ENCODE peak calls at places on chromosomes 5 and 9, in five cellular contexts. V, L, K, M and Y are unnamed samples.

GRCh38 chr9:94931036-94931633 is 204.6 kb downstream of the AOPEP start:
- DNase-seq in V (no peak), L (peak), K (no peak), M (no peak), Y (no peak)

GRCh38 chr9:81601639-81602623 is 87.4 kb downstream of the TLE1 start:
- DNase-seq in V (no peak), L (peak), K (peak), M (peak), Y (no peak)

GRCh38 chr5:169956756-169957155 is 23.5 kb downstream of the INSYN2B start:
- DNase-seq in V (no peak), L (peak), K (peak), M (peak), Y (peak)

GRCh38 chr5:111411321-111411720 is 101.0 kb downstream of the STARD4 start:
- DNase-seq in V (no peak), L (peak), K (peak), M (no peak), Y (no peak)

GRCh38 chr5:14561741-14562140 is 19.9 kb upstream of the OTULINL start:
- DNase-seq in V (no peak), L (no peak), K (no peak), M (no peak), Y (no peak)

GRCh38 chr5:96868603-96869371 is 7.5 kb upstream of the ERAP2 start:
- DNase-seq in V (peak), L (peak), K (peak), M (peak), Y (peak)

GRCh38 chr9:34377402-34377741 is 674 bp upstream of the MYORG start:
- DNase-seq in V (no peak), L (peak), K (no peak), M (no peak), Y (no peak)

GRCh38 chr9:110875275-110875674 is 163.0 kb downstream of the LPAR1 start:
- DNase-seq in V (no peak), L (no peak), K (no peak), M (no peak), Y (no peak)

GRCh38 chr5:83408719-83409118 is 62.8 kb upstream of the VCAN start:
- DNase-seq in V (no peak), L (no peak), K (no peak), M (no peak), Y (no peak)

GRCh38 chr9:119533509-119533908 is 164.3 kb upstream of the BRINP1 start:
- DNase-seq in V (no peak), L (no peak), K (no peak), M (no peak), Y (no peak)

GRCh38 chr5:45281081-45281480 is 415.1 kb downstream of the HCN1 start:
- DNase-seq in V (no peak), L (no peak), K (no peak), M (no peak), Y (no peak)

GRCh38 chr5:93592866-93593265 is 9.8 kb downstream of the NR2F1 start:
- DNase-seq in V (no peak), L (no peak), K (no peak), M (no peak), Y (no peak)

GRCh38 chr9:6686396-6686795 is 40.9 kb upstream of the GLDC start:
- DNase-seq in V (peak), L (peak), K (peak), M (peak), Y (peak)

GRCh38 chr9:85290019-85290418 is 451.7 kb downstream of the AGTPBP1 start:
- DNase-seq in V (no peak), L (no peak), K (no peak), M (no peak), Y (no peak)

GRCh38 chr9:91055845-91056244 is 254.2 kb downstream of the SYK start:
- DNase-seq in V (no peak), L (no peak), K (no peak), M (no peak), Y (no peak)

GRCh38 chr5:143985832-143986485 is 174.0 kb downstream of the HMHB1 start:
- DNase-seq in V (peak), L (peak), K (peak), M (peak), Y (peak)

GRCh38 chr5:67969631-67970030 is 245.9 kb upstream of the PIK3R1 start:
- DNase-seq in V (no peak), L (no peak), K (no peak), M (no peak), Y (no peak)